ENCODE peak calls at places on chromosomes 2 and 18, in nine cellular contexts. A, Y, J, Z, O, M, C, R and K are unnamed samples.

GRCh38 chr18:22223263-22223960 is 54.0 kb downstream of the GATA6 start:
- DNase-seq in A (peak), Y (peak), J (no peak), Z (no peak), O (no peak), M (peak), C (no peak), R (no peak), K (peak)

GRCh38 chr2:101912545-101912944 is 79.2 kb upstream of the IL1R2 start:
- DNase-seq in A (no peak), Y (no peak), J (no peak), Z (no peak), O (no peak), M (no peak), C (no peak), R (no peak), K (no peak)

GRCh38 chr2:15170068-15170775 is 390.9 kb downstream of the NBAS start:
- DNase-seq in A (peak), Y (no peak), J (no peak), Z (no peak), O (no peak), M (no peak), C (no peak), R (no peak), K (no peak)

GRCh38 chr2:176419591-176420071 is 150.4 kb downstream of the MTX2 start:
- DNase-seq in A (peak), Y (no peak), J (no peak), Z (no peak), O (no peak), M (peak), C (no peak), R (no peak), K (no peak)

GRCh38 chr2:112096098-112096497 is 41.0 kb downstream of the TMEM87B start:
- DNase-seq in A (peak), Y (no peak), J (no peak), Z (no peak), O (no peak), M (no peak), C (no peak), R (no peak), K (no peak)

GRCh38 chr2:24409700-24410556 is 49.6 kb upstream of the ITSN2 start:
- DNase-seq in A (peak), Y (no peak), J (peak), Z (no peak), O (peak), M (peak), C (peak), R (peak), K (peak)

GRCh38 chr2:43407826-43408783 is 181.7 kb upstream of the ZFP36L2 start:
- DNase-seq in A (no peak), Y (no peak), J (no peak), Z (no peak), O (no peak), M (no peak), C (no peak), R (no peak), K (no peak)

GRCh38 chr18:32553640-32554039 is 83.0 kb upstream of the GAREM1 start:
- DNase-seq in A (no peak), Y (no peak), J (peak), Z (no peak), O (no peak), M (no peak), C (no peak), R (no peak), K (no peak)

GRCh38 chr2:216584112-216584511 is 49.1 kb upstream of the IGFBP2 start:
- DNase-seq in A (no peak), Y (no peak), J (no peak), Z (no peak), O (no peak), M (no peak), C (no peak), R (no peak), K (no peak)

GRCh38 chr18:12751891-12752290 is 49.0 kb downstream of the PSMG2 start:
- DNase-seq in A (no peak), Y (no peak), J (no peak), Z (no peak), O (no peak), M (no peak), C (no peak), R (no peak), K (no peak)